ENCODE peak calls at places on chromosomes 1 and 21, in nine cellular contexts. D is pancreas, J is fibroblast of pulmonary artery, H is cardiac fibroblast, M is GM12864, V is BE2C, Q is esophagus muscularis mucosa, X is fibroblast of lung, Z is IMR-90. F is an unnamed sample.

GRCh38 chr1:119613769-119614358 is 34.2 kb downstream of the ZNF697 start:
- DNase-seq in D (peak; percentile 85), J (peak; percentile 93), H (peak; percentile 91), M (peak; percentile 73), V (peak; percentile 88), Q (peak; percentile 96), X (peak; percentile 69), Z (peak; percentile 83), F (peak; percentile 88)

GRCh38 chr21:45562965-45563364 is 20.7 kb upstream of the SLC19A1 start:
- DNase-seq in D (no peak), J (peak; percentile 15), H (no peak), M (no peak), V (no peak), Q (no peak), X (peak; percentile 17), Z (peak; percentile 25), F (no peak)

GRCh38 chr1:100322436-100323211 is 29.7 kb upstream of the CDC14A start:
- DNase-seq in D (no peak), J (peak; percentile 60), H (peak; percentile 83), M (no peak), V (no peak), Q (no peak), X (no peak), Z (peak; percentile 31), F (no peak)

GRCh38 chr1:11294951-11295350 is 22.0 kb downstream of the UBIAD1 start:
- DNase-seq in D (no peak), J (no peak), H (no peak), M (no peak), V (no peak), Q (no peak), X (no peak), Z (no peak), F (no peak)

GRCh38 chr1:41925712-41926111 is 7.0 kb upstream of the HIVEP3 start:
- DNase-seq in D (no peak), J (peak; percentile 39), H (peak; percentile 41), M (no peak), V (no peak), Q (no peak), X (no peak), Z (peak; percentile 13), F (peak; percentile 28)

GRCh38 chr1:112887599-112888303 is 68.2 kb downstream of the SLC16A1 start:
- DNase-seq in D (no peak), J (no peak), H (peak; percentile 38), M (no peak), V (no peak), Q (no peak), X (no peak), Z (no peak), F (no peak)

GRCh38 chr1:84089470-84090261 is 54.4 kb upstream of the PRKACB start:
- DNase-seq in D (no peak), J (peak; percentile 67), H (peak; percentile 86), M (no peak), V (no peak), Q (no peak), X (peak; percentile 63), Z (peak; percentile 51), F (peak; percentile 68)

GRCh38 chr21:37367758-37368535 is 1.4 kb downstream of the DYRK1A start:
- DNase-seq in D (peak; percentile 79), J (peak; percentile 46), H (peak; percentile 61), M (peak; percentile 60), V (peak; percentile 26), Q (no peak), X (peak; percentile 55), Z (peak; percentile 35), F (peak; percentile 36)

GRCh38 chr1:82560566-82560965 is 759.8 kb downstream of the ADGRL2 start:
- DNase-seq in D (no peak), J (no peak), H (no peak), M (no peak), V (no peak), Q (no peak), X (no peak), Z (no peak), F (no peak)

GRCh38 chr1:147079400-147080012 is 92.8 kb downstream of the PRKAB2 start:
- DNase-seq in D (peak; percentile 37), J (no peak), H (no peak), M (no peak), V (no peak), Q (no peak), X (no peak), Z (no peak), F (no peak)

GRCh38 chr1:34361781-34362357 is 185.2 kb downstream of the C1orf94 start:
- DNase-seq in D (no peak), J (no peak), H (no peak), M (peak; percentile 34), V (no peak), Q (peak; percentile 72), X (no peak), Z (no peak), F (no peak)

GRCh38 chr1:227734546-227734857 is 600 bp downstream of the JMJD4 start:
- DNase-seq in D (no peak), J (no peak), H (no peak), M (no peak), V (no peak), Q (no peak), X (no peak), Z (no peak), F (peak; percentile 19)

GRCh38 chr1:110616587-110616986 is 10.4 kb upstream of the KCNA2 start:
- DNase-seq in D (no peak), J (no peak), H (peak; percentile 22), M (no peak), V (peak; percentile 53), Q (no peak), X (no peak), Z (peak; percentile 10), F (peak; percentile 78)

GRCh38 chr21:40179167-40179566 is 311.9 kb downstream of the PCP4 start:
- DNase-seq in D (no peak), J (no peak), H (no peak), M (no peak), V (no peak), Q (no peak), X (peak; percentile 71), Z (no peak), F (no peak)

GRCh38 chr1:12435639-12436344 is 182.2 kb downstream of the DHRS3 start:
- DNase-seq in D (no peak), J (peak; percentile 58), H (peak; percentile 80), M (peak; percentile 65), V (no peak), Q (no peak), X (peak; percentile 75), Z (peak; percentile 43), F (peak; percentile 85)

GRCh38 chr1:221809101-221810029 is 67.5 kb upstream of the DUSP10 start:
- DNase-seq in D (no peak), J (no peak), H (no peak), M (no peak), V (no peak), Q (no peak), X (peak; percentile 77), Z (peak; percentile 36), F (no peak)

DNA sequence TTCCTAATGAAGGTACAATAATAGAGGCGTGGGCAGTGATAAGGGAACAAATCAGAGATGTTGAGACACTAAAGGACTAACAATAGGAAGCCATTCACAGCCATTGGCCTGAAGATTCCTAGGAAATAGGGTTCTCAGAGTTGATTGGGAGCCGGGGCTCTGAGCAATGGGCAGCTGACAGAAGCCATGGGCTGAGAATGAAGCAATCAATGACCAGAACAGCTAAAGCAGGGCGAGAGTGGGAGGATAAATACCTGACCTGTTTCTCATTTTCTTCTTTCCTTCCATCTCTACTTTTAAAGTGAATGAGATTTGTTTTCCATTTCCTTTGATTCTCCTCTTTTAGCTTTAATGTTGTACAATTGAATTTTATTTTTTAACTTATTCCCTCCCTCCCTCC is 774.7 kb upstream of the ADGRL4 start:
- DNase-seq in D (no peak), J (peak; percentile 14), H (peak; percentile 26), M (no peak), V (no peak), Q (no peak), X (no peak), Z (peak; percentile 10), F (no peak)
- TF ChIP-seq CTCF in D (no peak), J (no peak), H (no peak), M (no peak), V (no peak), Q (no peak), X (no peak), Z (no peak), F (no peak)

GRCh38 chr1:115225993-115226700 is 111.9 kb downstream of the NGF start:
- DNase-seq in D (no peak), J (no peak), H (no peak), M (no peak), V (no peak), Q (no peak), X (no peak), Z (no peak), F (no peak)
- TF ChIP-seq CTCF in D (no peak), J (no peak), H (no peak), M (no peak), V (no peak), Q (no peak), X (no peak), Z (no peak), F (no peak)

DNA sequence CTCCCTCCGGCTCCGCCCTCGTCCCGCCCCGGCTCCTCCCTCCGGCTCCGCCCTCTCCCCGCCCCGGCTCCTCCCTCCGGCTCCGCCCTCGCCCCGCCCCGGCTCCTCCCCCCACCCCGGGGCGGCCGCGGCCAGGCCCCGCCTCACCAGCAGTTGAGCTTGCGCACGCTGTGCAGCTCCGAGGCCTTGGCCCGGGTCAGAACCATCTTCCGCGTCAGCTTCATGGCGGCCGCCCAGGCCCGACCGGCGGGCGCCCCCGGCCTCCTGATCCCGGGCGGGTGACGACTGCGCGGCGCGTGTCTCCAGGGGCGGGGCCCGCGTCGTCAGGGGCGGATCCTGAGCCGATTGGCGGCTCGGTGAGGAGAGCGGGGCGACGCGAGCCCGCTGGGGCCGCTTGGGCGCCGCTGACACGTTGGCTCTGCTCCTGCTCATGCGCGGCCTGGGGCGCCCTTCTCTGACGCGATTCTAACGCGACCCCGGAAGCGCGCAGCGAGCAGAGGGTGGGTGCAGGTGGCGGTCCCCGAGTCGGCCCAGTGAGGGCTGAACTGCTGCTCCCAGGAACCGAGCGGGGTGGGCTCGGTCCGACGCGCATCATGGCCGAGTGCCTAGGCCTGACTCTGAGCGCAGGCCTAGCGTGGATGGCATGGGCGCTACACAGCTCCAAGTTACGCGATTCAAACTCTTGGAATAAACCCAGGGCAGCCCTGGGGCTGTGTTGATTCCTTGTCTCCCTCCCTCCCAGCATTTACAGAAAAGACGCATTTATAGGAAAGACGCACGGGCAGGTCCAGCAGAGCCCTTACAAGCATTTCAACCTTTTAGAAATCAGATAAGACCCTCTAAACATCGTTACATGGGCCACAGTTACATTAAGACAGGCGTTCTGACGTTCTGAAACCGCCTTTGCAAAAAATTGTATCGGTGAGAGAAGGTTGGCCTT is at the start of gene CFAP410:
- DNase-seq in D (peak; percentile 99), J (peak; percentile 96), H (peak; percentile 94), M (peak; percentile 80), V (peak; percentile 97), Q (peak; percentile 98), X (peak; percentile 92), Z (peak; percentile 94), F (peak; percentile 96)
- TF ChIP-seq CTCF in D (no peak), J (no peak), H (no peak), M (no peak), V (no peak), Q (no peak), X (no peak), Z (no peak), F (no peak)

DNA sequence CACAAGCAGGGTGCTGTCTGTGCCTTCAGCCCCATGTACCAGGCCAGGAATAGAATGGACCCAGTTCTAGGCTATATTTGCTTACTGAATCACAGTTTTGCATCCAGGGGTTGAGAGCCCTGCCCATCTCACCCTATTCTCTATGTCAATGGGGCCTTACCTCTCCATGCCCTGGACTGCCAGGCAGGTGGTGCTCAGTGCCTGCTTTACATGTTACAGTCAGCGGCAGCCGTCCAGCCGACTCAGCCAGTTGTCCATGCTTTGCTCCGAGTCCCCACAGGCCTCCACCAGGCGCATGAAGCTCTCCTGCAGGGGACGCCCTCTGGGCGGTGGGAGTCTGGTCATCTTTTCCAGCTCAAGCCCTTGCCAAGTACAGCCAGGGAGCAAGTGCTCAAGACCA is 12.2 kb upstream of the FAM167B start:
- DNase-seq in D (no peak), J (no peak), H (no peak), M (no peak), V (no peak), Q (no peak), X (no peak), Z (no peak), F (no peak)
- TF ChIP-seq CTCF in D (no peak), J (no peak), H (no peak), M (no peak), V (no peak), Q (no peak), X (no peak), Z (no peak), F (no peak)